ENCODE peak calls at places on chromosomes 2 and 18, in six cellular contexts. D is foreskin fibroblast, G is heart right ventricle, M is OCI-LY7, Y is endodermal cell, Z is psoas muscle. K is an unnamed sample.

GRCh38 chr18:31297248-31297647 is 20.7 kb upstream of the DSG1 start:
- DNase-seq in D (no peak), G (no peak), M (no peak), Y (no peak), Z (no peak), K (no peak)

GRCh38 chr18:59155140-59155539 is 15.5 kb downstream of the SEC11C start:
- DNase-seq in D (no peak), G (no peak), M (no peak), Y (no peak), Z (no peak), K (no peak)

GRCh38 chr2:205675861-205676516 is 6.3 kb upstream of the NRP2 start:
- DNase-seq in D (peak), G (peak), M (peak), Y (no peak), Z (no peak), K (no peak)

GRCh38 chr2:190183535-190183934 is 121.0 kb upstream of the MSTN start:
- DNase-seq in D (no peak), G (no peak), M (no peak), Y (no peak), Z (no peak), K (no peak)

GRCh38 chr2:43293744-43294695 is 67.6 kb upstream of the ZFP36L2 start:
- DNase-seq in D (peak), G (peak), M (no peak), Y (no peak), Z (no peak), K (peak)

GRCh38 chr2:231348703-231349373 is 46.7 kb upstream of the B3GNT7 start:
- DNase-seq in D (peak), G (no peak), M (no peak), Y (peak), Z (no peak), K (no peak)

GRCh38 chr2:155546715-155547555 is 785.6 kb downstream of the NR4A2 start:
- DNase-seq in D (no peak), G (no peak), M (no peak), Y (no peak), Z (no peak), K (no peak)

GRCh38 chr2:11103984-11104793 is 51.1 kb upstream of the SLC66A3 start:
- DNase-seq in D (no peak), G (no peak), M (no peak), Y (peak), Z (no peak), K (no peak)

GRCh38 chr18:79598885-79599175 is 80.8 kb upstream of the CTDP1 start:
- DNase-seq in D (no peak), G (no peak), M (no peak), Y (no peak), Z (peak), K (no peak)

GRCh38 chr2:10169581-10169980 is 47.0 kb downstream of the RRM2 start:
- DNase-seq in D (no peak), G (no peak), M (no peak), Y (peak), Z (no peak), K (no peak)

GRCh38 chr18:35474884-35475283 is 22.9 kb downstream of the INO80C start:
- DNase-seq in D (no peak), G (no peak), M (no peak), Y (no peak), Z (no peak), K (no peak)

GRCh38 chr2:152322222-152322621 is 12.8 kb upstream of the FMNL2 start:
- DNase-seq in D (no peak), G (no peak), M (no peak), Y (no peak), Z (no peak), K (no peak)

GRCh38 chr2:143284087-143284675 is 155.0 kb downstream of the ARHGAP15 start:
- DNase-seq in D (peak), G (no peak), M (peak), Y (peak), Z (no peak), K (no peak)

GRCh38 chr18:41486581-41486980 is 468.5 kb upstream of the PIK3C3 start:
- DNase-seq in D (no peak), G (no peak), M (no peak), Y (peak), Z (no peak), K (no peak)

DNA sequence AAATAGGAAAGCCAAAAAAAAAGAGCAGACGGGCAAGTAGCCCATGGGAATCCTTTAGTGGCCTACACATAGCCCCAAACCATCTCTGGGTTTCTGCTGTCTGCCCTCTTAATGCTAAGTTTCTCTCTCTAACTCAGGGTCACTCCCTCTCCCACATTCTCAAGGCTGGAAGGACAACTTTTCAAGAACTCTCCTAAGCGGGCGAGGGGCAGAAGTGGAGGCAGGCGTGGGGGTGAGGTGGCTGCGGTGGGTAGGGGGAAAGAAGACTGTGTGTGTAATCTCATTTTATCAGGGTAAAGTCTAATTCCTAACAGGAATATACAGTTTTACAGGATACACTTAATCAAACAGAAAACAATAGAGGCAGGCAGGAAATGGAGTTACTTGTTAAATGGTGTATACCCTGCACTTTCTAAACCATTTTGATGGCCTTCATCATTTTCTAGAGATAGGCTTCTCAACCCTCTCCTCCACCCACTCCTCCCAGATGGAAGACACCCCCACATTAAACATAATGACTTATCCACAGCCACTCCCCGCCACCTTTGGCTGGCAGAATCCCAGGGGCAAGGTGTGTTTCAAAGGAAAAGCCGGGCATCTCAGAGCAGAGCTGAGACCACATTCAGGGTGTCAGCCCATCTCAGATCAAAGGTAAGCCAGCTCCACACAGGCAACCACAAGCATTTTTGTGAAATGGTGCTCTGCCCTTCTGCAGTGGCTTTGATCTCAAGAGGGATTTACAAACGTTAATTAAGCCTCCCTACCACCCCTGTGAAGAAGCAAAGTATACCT is 6.8 kb downstream of the SMAD7 start:
- DNase-seq in D (no peak), G (no peak), M (no peak), Y (no peak), Z (no peak), K (no peak)
- H3K4me3 ChIP-seq in D (no peak), G (no peak), M (no peak), Y (peak), Z (peak), K (no peak)

GRCh38 chr2:74081030-74081429 is 66.7 kb downstream of the BOLA3 start:
- DNase-seq in D (peak), G (no peak), M (no peak), Y (no peak), Z (no peak), K (no peak)

GRCh38 chr2:74080346-74080745 is 67.4 kb downstream of the BOLA3 start:
- DNase-seq in D (no peak), G (no peak), M (peak), Y (peak), Z (no peak), K (no peak)

GRCh38 chr2:74077636-74078035 is 70.1 kb downstream of the BOLA3 start:
- DNase-seq in D (peak), G (peak), M (no peak), Y (no peak), Z (no peak), K (no peak)

GRCh38 chr2:74078467-74078866 is 69.2 kb downstream of the BOLA3 start:
- DNase-seq in D (no peak), G (no peak), M (no peak), Y (no peak), Z (no peak), K (no peak)

GRCh38 chr2:74079522-74080341 is 68.0 kb downstream of the BOLA3 start:
- DNase-seq in D (peak), G (no peak), M (peak), Y (no peak), Z (no peak), K (no peak)
- H3K4me3 ChIP-seq in D (no peak), G (no peak), M (no peak), Y (no peak), Z (no peak), K (no peak)

DNA sequence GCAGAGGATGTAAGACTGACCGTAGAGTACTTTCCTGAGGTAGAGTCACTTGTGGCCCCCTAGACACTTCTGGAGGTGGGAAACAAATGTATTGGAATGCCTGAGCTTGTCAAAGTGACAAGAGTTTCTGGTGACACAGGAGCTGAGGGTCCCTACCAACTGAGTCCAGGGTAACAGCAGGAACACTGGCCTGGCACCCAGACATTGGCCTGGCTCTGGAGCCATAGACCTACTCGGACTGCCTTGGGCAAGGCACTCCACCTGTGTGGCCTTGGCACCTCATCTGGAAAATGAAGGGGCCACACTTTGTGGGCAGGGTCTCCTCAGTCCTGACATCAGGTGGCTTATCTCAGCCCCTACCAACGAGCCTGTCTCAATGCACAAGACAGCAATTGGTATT is 398.2 kb upstream of the CELF4 start:
- DNase-seq in D (no peak), G (no peak), M (no peak), Y (no peak), Z (no peak), K (no peak)
- H3K4me3 ChIP-seq in D (no peak), G (no peak), M (no peak), Y (no peak), Z (no peak), K (no peak)

GRCh38 chr2:46318579-46319460 is 21.6 kb downstream of the EPAS1 start:
- DNase-seq in D (no peak), G (no peak), M (no peak), Y (no peak), Z (no peak), K (no peak)
- H3K4me3 ChIP-seq in D (no peak), G (no peak), M (no peak), Y (no peak), Z (no peak), K (no peak)

DNA sequence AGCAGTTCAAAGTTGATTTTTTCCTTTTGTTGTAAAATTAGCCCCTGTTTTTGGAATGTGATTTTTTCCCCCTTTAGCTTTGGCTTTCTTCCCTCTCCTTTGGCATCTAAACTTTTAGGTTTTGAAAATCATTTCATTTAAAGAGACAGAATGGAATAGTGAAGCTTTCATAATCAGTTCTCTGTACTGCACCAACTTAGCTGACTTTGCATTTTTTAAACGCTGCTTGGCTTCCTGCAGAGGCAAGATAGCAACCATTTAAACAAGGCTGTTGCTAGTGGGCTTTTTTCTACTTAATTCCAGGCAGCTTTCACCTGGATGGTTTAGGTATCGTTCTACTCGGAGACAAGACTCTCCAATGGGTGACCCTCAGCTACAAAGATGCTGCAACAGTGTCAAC is 267.9 kb upstream of the PKDCC start:
- DNase-seq in D (no peak), G (no peak), M (no peak), Y (no peak), Z (no peak), K (no peak)
- H3K4me3 ChIP-seq in D (no peak), G (no peak), M (no peak), Y (no peak), Z (no peak), K (no peak)

GRCh38 chr2:136207030-136207623 is 89.2 kb upstream of the CXCR4 start:
- DNase-seq in D (no peak), G (no peak), M (peak), Y (no peak), Z (peak), K (no peak)
- H3K4me3 ChIP-seq in D (no peak), G (no peak), M (peak), Y (no peak), Z (no peak), K (no peak)

DNA sequence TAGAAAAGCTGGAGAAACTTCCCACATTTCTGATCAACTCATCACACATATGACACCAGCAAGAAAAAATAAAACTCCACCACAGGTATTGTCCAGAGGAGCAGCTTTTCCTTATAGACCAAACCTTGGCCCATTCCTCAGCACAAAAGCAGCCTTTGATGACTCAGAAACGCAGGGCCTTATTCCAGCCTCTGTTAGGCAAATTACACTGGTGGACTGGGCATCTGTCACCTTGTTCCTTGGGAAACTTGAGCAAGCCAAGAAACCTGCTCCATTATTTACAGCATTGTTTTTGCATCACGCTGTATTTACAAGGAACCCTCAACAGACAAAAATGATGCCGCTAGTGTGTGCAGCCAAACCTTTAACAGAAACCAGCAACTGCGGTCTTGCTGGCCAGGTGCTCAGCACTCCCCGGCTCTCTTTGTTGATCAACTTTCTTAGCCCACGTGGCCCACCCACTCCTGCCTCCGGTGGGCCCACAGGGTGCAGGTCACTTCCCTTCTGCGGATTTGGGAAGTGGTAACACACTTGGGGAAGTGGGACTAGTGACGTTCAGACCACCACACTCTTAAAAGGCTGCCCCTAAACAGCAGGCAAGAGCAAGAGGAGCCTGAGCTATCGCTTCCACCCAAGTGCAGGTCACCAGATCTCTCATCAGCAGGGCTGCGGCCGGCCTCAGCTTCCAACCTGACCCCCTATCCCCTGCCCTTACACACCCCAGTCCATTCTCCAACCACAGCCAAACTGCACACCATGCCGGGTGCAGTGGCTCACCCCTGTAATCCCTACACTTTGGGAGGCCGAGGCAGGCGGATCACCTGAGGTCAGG is 1.5 kb downstream of the AP1S3 start:
- DNase-seq in D (no peak), G (no peak), M (peak), Y (no peak), Z (no peak), K (no peak)
- H3K4me3 ChIP-seq in D (no peak), G (no peak), M (peak), Y (no peak), Z (peak), K (no peak)

DNA sequence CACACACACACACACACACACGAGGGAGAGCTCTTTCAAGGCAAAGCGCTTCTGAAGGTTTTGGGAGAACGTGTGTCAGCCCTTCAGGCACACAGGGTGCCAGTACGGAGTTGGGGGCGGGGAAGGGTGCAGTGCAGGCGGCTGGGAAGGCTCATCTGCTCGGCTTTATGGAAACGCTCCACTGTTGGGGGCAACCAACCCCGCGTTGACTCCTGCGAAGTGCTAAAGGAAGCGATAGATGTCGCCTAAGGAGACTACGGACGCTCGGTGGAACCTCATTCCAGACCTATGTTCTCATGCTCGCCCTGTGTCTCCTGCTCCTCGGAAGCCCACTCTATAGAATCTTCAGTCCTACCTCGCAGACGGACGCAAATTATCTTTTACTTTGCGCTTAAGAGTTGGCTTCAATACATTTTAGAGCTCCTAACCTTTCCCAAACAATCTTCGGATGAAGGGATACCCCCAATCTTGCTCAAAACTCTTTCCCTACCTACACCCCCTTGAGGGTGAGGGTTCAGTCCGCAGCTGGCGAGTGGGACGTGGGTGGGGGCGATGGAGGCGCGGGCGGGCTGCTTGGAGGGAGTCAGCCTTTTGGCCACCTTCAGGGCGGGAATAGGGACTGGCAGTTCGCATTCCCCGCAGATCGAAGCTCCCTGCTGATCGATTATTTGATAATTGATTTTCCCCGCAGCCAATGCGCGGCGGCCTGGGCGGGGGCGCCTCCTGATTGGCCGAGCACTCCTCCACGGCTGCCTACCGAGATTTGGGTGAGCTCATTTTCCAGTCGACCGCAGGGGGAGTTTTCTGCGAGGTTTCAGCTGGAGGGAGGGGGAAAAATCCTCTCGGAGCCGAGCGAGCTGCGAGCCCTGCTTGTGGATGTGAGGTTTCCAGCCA is 1.9 kb upstream of the MEIS1 start:
- DNase-seq in D (peak), G (peak), M (no peak), Y (peak), Z (peak), K (peak)
- H3K4me3 ChIP-seq in D (peak), G (peak), M (peak), Y (peak), Z (peak), K (peak)